ENCODE peak calls at places on chromosomes 11 and 22, in four cellular contexts. One of them, this sample, is unnamed.
A peak's percentile ranks its signal among the peaks of the same experiment; 100 is the strongest.

GRCh38 chr11:2564008-2564530 is 119.3 kb downstream of the KCNQ1 start:
- DNase-seq in RCC 7860: no peak
- DNase-seq in activated CD8-positive, alpha-beta memory T cell treated with anti-CD3 and anti-CD28 coated beads for 24 hours: no peak
- DNase-seq in H54: no peak
- DNase-seq in this sample: no peak

GRCh38 chr11:88552377-88553029 is 215.0 kb upstream of the CTSC start:
- DNase-seq in H54: no peak
- DNase-seq in RCC 7860: peak; percentile 14
- DNase-seq in activated CD8-positive, alpha-beta memory T cell treated with anti-CD3 and anti-CD28 coated beads for 24 hours: peak; percentile 72
- DNase-seq in this sample: peak; percentile 48

GRCh38 chr22:37566329-37566837 is 6.1 kb downstream of the CDC42EP1 start:
- DNase-seq in H54: no peak
- DNase-seq in RCC 7860: no peak
- DNase-seq in activated CD8-positive, alpha-beta memory T cell treated with anti-CD3 and anti-CD28 coated beads for 24 hours: peak; percentile 76
- DNase-seq in this sample: no peak

GRCh38 chr22:28231423-28231822 is 312.4 kb upstream of the PITPNB start:
- DNase-seq in RCC 7860: no peak
- DNase-seq in activated CD8-positive, alpha-beta memory T cell treated with anti-CD3 and anti-CD28 coated beads for 24 hours: no peak
- DNase-seq in H54: no peak
- DNase-seq in this sample: no peak

GRCh38 chr11:129192150-129192549 is at the start of gene ARHGAP32:
- DNase-seq in RCC 7860: no peak
- DNase-seq in H54: no peak
- DNase-seq in activated CD8-positive, alpha-beta memory T cell treated with anti-CD3 and anti-CD28 coated beads for 24 hours: no peak
- DNase-seq in this sample: no peak

GRCh38 chr11:110955797-110956196 is 243.6 kb upstream of the ARHGAP20 start:
- DNase-seq in RCC 7860: no peak
- DNase-seq in H54: no peak
- DNase-seq in activated CD8-positive, alpha-beta memory T cell treated with anti-CD3 and anti-CD28 coated beads for 24 hours: no peak
- DNase-seq in this sample: no peak

GRCh38 chr11:131910491-131911387 is 540.3 kb downstream of the NTM start:
- DNase-seq in activated CD8-positive, alpha-beta memory T cell treated with anti-CD3 and anti-CD28 coated beads for 24 hours: no peak
- DNase-seq in H54: no peak
- DNase-seq in RCC 7860: no peak
- DNase-seq in this sample: no peak

GRCh38 chr11:71996946-71997345 is 1.8 kb upstream of the IL18BP start:
- DNase-seq in activated CD8-positive, alpha-beta memory T cell treated with anti-CD3 and anti-CD28 coated beads for 24 hours: no peak
- DNase-seq in RCC 7860: no peak
- DNase-seq in H54: no peak
- DNase-seq in this sample: no peak

GRCh38 chr11:109818303-109818702 is 274.9 kb upstream of the ZC3H12C start:
- DNase-seq in H54: no peak
- DNase-seq in activated CD8-positive, alpha-beta memory T cell treated with anti-CD3 and anti-CD28 coated beads for 24 hours: no peak
- DNase-seq in RCC 7860: no peak
- DNase-seq in this sample: no peak

GRCh38 chr11:3954448-3955298 is 99.2 kb downstream of the STIM1 start:
- DNase-seq in H54: peak; percentile 24
- DNase-seq in activated CD8-positive, alpha-beta memory T cell treated with anti-CD3 and anti-CD28 coated beads for 24 hours: no peak
- DNase-seq in RCC 7860: peak; percentile 54
- DNase-seq in this sample: no peak

GRCh38 chr11:65003282-65003681 is 6.5 kb upstream of the BATF2 start:
- DNase-seq in RCC 7860: no peak
- DNase-seq in activated CD8-positive, alpha-beta memory T cell treated with anti-CD3 and anti-CD28 coated beads for 24 hours: no peak
- DNase-seq in H54: no peak
- DNase-seq in this sample: no peak

GRCh38 chr11:1899100-1899499 is 7.4 kb upstream of the PRR33 start:
- DNase-seq in H54: no peak
- DNase-seq in activated CD8-positive, alpha-beta memory T cell treated with anti-CD3 and anti-CD28 coated beads for 24 hours: no peak
- DNase-seq in RCC 7860: no peak
- DNase-seq in this sample: no peak

GRCh38 chr22:44755000-44755399 is 2.6 kb downstream of the ARHGAP8 start:
- DNase-seq in RCC 7860: no peak
- DNase-seq in H54: no peak
- DNase-seq in activated CD8-positive, alpha-beta memory T cell treated with anti-CD3 and anti-CD28 coated beads for 24 hours: no peak
- DNase-seq in this sample: no peak

GRCh38 chr11:3345736-3346135 is 33.2 kb downstream of the ZNF195 start:
- DNase-seq in RCC 7860: no peak
- DNase-seq in H54: no peak
- DNase-seq in activated CD8-positive, alpha-beta memory T cell treated with anti-CD3 and anti-CD28 coated beads for 24 hours: no peak
- DNase-seq in this sample: no peak

GRCh38 chr11:35017528-35018342 is 101.3 kb downstream of the PDHX start:
- DNase-seq in RCC 7860: no peak
- DNase-seq in activated CD8-positive, alpha-beta memory T cell treated with anti-CD3 and anti-CD28 coated beads for 24 hours: no peak
- DNase-seq in H54: no peak
- DNase-seq in this sample: no peak

GRCh38 chr22:23527971-23528740 is 51.9 kb downstream of the IGLL1 start:
- DNase-seq in H54: no peak
- DNase-seq in RCC 7860: no peak
- DNase-seq in activated CD8-positive, alpha-beta memory T cell treated with anti-CD3 and anti-CD28 coated beads for 24 hours: no peak
- DNase-seq in this sample: no peak

GRCh38 chr11:126452718-126453117 is 97.2 kb downstream of the ST3GAL4 start:
- DNase-seq in activated CD8-positive, alpha-beta memory T cell treated with anti-CD3 and anti-CD28 coated beads for 24 hours: no peak
- DNase-seq in H54: no peak
- DNase-seq in RCC 7860: no peak
- DNase-seq in this sample: no peak

GRCh38 chr11:131511794-131512193 is 141.4 kb downstream of the NTM start:
- DNase-seq in H54: no peak
- DNase-seq in activated CD8-positive, alpha-beta memory T cell treated with anti-CD3 and anti-CD28 coated beads for 24 hours: no peak
- DNase-seq in RCC 7860: peak; percentile 11
- DNase-seq in this sample: no peak

GRCh38 chr11:82174610-82175009 is 559.1 kb downstream of the FAM181B start:
- DNase-seq in activated CD8-positive, alpha-beta memory T cell treated with anti-CD3 and anti-CD28 coated beads for 24 hours: no peak
- DNase-seq in RCC 7860: no peak
- DNase-seq in H54: no peak
- DNase-seq in this sample: no peak

This sample was measured in HCT116.